ENCODE peak calls at places on chromosomes 7 and 10, in eight cellular contexts. One of them, this sample, is unnamed.
A peak's percentile ranks its signal among the peaks of the same experiment; 100 is the strongest.

GRCh38 chr7:98360221-98361124 is 40.4 kb downstream of the BAIAP2L1 start:
- DNase-seq in Calu3: peak; percentile 21
- DNase-seq in OCI-LY7: no peak
- DNase-seq in WTC11: peak; percentile 36
- DNase-seq in Peyer's patch: peak; percentile 80
- DNase-seq in lower lobe of right lung: peak; percentile 73
- DNase-seq in right atrium auricular region: no peak
- DNase-seq in BE2C: no peak
- DNase-seq in this sample: no peak

GRCh38 chr10:93437946-93438795 is 44.0 kb downstream of the MYOF start:
- DNase-seq in OCI-LY7: no peak
- DNase-seq in Calu3: no peak
- DNase-seq in WTC11: no peak
- DNase-seq in Peyer's patch: no peak
- DNase-seq in right atrium auricular region: no peak
- DNase-seq in lower lobe of right lung: no peak
- DNase-seq in BE2C: no peak
- DNase-seq in this sample: no peak

GRCh38 chr7:100888988-100889760 is at the start of gene UFSP1:
- DNase-seq in WTC11: no peak
- DNase-seq in right atrium auricular region: no peak
- DNase-seq in lower lobe of right lung: no peak
- DNase-seq in Peyer's patch: no peak
- DNase-seq in OCI-LY7: no peak
- DNase-seq in BE2C: no peak
- DNase-seq in Calu3: no peak
- DNase-seq in this sample: no peak

GRCh38 chr10:129049501-129049900 is 417.5 kb upstream of the MGMT start:
- DNase-seq in WTC11: no peak
- DNase-seq in Peyer's patch: no peak
- DNase-seq in Calu3: no peak
- DNase-seq in right atrium auricular region: no peak
- DNase-seq in OCI-LY7: no peak
- DNase-seq in BE2C: no peak
- DNase-seq in lower lobe of right lung: no peak
- DNase-seq in this sample: no peak

GRCh38 chr10:29998142-29998808 is 61.1 kb downstream of the JCAD start:
- DNase-seq in Peyer's patch: peak; percentile 87
- DNase-seq in lower lobe of right lung: peak; percentile 75
- DNase-seq in Calu3: peak; percentile 84
- DNase-seq in WTC11: peak; percentile 81
- DNase-seq in BE2C: peak; percentile 72
- DNase-seq in OCI-LY7: peak; percentile 71
- DNase-seq in right atrium auricular region: peak; percentile 84
- DNase-seq in this sample: peak; percentile 88

GRCh38 chr7:135801045-135801693 is 52.6 kb upstream of the FAM180A start:
- DNase-seq in lower lobe of right lung: no peak
- DNase-seq in OCI-LY7: peak; percentile 81
- DNase-seq in WTC11: no peak
- DNase-seq in right atrium auricular region: peak; percentile 18
- DNase-seq in BE2C: peak; percentile 62
- DNase-seq in Calu3: peak; percentile 42
- DNase-seq in Peyer's patch: no peak
- DNase-seq in this sample: no peak

GRCh38 chr10:68562666-68563522 is 2.8 kb downstream of the TET1 start:
- DNase-seq in right atrium auricular region: no peak
- DNase-seq in OCI-LY7: peak; percentile 69
- DNase-seq in WTC11: peak; percentile 21
- DNase-seq in BE2C: peak; percentile 33
- DNase-seq in lower lobe of right lung: no peak
- DNase-seq in Peyer's patch: no peak
- DNase-seq in Calu3: no peak
- DNase-seq in this sample: no peak

GRCh38 chr7:95875519-95875918 is 103.2 kb downstream of the DYNC1I1 start:
- DNase-seq in BE2C: no peak
- DNase-seq in WTC11: no peak
- DNase-seq in lower lobe of right lung: no peak
- DNase-seq in Peyer's patch: no peak
- DNase-seq in Calu3: no peak
- DNase-seq in OCI-LY7: no peak
- DNase-seq in right atrium auricular region: no peak
- DNase-seq in this sample: no peak

GRCh38 chr10:96719850-96720421 is 378 bp downstream of the PIK3AP1 start:
- DNase-seq in Calu3: peak; percentile 86
- DNase-seq in Peyer's patch: peak; percentile 93
- DNase-seq in BE2C: peak; percentile 19
- DNase-seq in OCI-LY7: peak; percentile 94
- DNase-seq in WTC11: peak; percentile 84
- DNase-seq in right atrium auricular region: no peak
- DNase-seq in lower lobe of right lung: peak; percentile 86
- DNase-seq in this sample: no peak

GRCh38 chr10:98608417-98608816 is 161.7 kb upstream of the HPS1 start:
- DNase-seq in Peyer's patch: no peak
- DNase-seq in Calu3: no peak
- DNase-seq in right atrium auricular region: no peak
- DNase-seq in BE2C: no peak
- DNase-seq in WTC11: peak; percentile 19
- DNase-seq in OCI-LY7: no peak
- DNase-seq in lower lobe of right lung: no peak
- DNase-seq in this sample: no peak

GRCh38 chr7:152341039-152341913 is 94.5 kb downstream of the KMT2C start:
- DNase-seq in BE2C: peak; percentile 45
- DNase-seq in right atrium auricular region: no peak
- DNase-seq in OCI-LY7: peak; percentile 86
- DNase-seq in Peyer's patch: peak; percentile 51
- DNase-seq in WTC11: no peak
- DNase-seq in lower lobe of right lung: no peak
- DNase-seq in Calu3: peak; percentile 32
- DNase-seq in this sample: no peak

GRCh38 chr7:28433604-28434254 is 21.4 kb downstream of the CREB5 start:
- DNase-seq in OCI-LY7: no peak
- DNase-seq in WTC11: peak; percentile 46
- DNase-seq in Calu3: peak; percentile 42
- DNase-seq in BE2C: peak; percentile 84
- DNase-seq in right atrium auricular region: no peak
- DNase-seq in Peyer's patch: no peak
- DNase-seq in lower lobe of right lung: no peak
- DNase-seq in this sample: no peak

GRCh38 chr7:14891289-14891688 is 11.3 kb downstream of the DGKB start:
- DNase-seq in right atrium auricular region: no peak
- DNase-seq in WTC11: no peak
- DNase-seq in OCI-LY7: no peak
- DNase-seq in lower lobe of right lung: no peak
- DNase-seq in Peyer's patch: no peak
- DNase-seq in Calu3: no peak
- DNase-seq in BE2C: no peak
- DNase-seq in this sample: no peak

GRCh38 chr10:114634607-114634974 is 23.5 kb downstream of the ABLIM1 start:
- DNase-seq in lower lobe of right lung: peak; percentile 74
- DNase-seq in BE2C: no peak
- DNase-seq in OCI-LY7: no peak
- DNase-seq in Peyer's patch: peak; percentile 59
- DNase-seq in WTC11: no peak
- DNase-seq in Calu3: peak; percentile 47
- DNase-seq in right atrium auricular region: peak; percentile 95
- DNase-seq in this sample: peak; percentile 90

GRCh38 chr10:75398238-75398629 is 3.3 kb downstream of the ZNF503 start:
- DNase-seq in OCI-LY7: no peak
- DNase-seq in BE2C: no peak
- DNase-seq in WTC11: no peak
- DNase-seq in right atrium auricular region: no peak
- DNase-seq in lower lobe of right lung: no peak
- DNase-seq in Peyer's patch: no peak
- DNase-seq in Calu3: no peak
- DNase-seq in this sample: no peak

GRCh38 chr10:75398630-75399460 is 2.7 kb downstream of the ZNF503 start:
- DNase-seq in lower lobe of right lung: peak; percentile 59
- DNase-seq in right atrium auricular region: no peak
- DNase-seq in WTC11: peak; percentile 57
- DNase-seq in Peyer's patch: peak; percentile 48
- DNase-seq in OCI-LY7: no peak
- DNase-seq in BE2C: no peak
- DNase-seq in Calu3: no peak
- DNase-seq in this sample: no peak

GRCh38 chr10:75400769-75401568 is 595 bp downstream of the ZNF503 start:
- DNase-seq in OCI-LY7: no peak
- DNase-seq in Peyer's patch: peak; percentile 70
- DNase-seq in right atrium auricular region: peak; percentile 65
- DNase-seq in BE2C: peak; percentile 70
- DNase-seq in lower lobe of right lung: peak; percentile 78
- DNase-seq in Calu3: peak; percentile 70
- DNase-seq in WTC11: peak; percentile 59
- DNase-seq in this sample: peak; percentile 88

GRCh38 chr10:75400163-75400768 is 1.3 kb downstream of the ZNF503 start:
- DNase-seq in lower lobe of right lung: peak; percentile 68
- DNase-seq in OCI-LY7: no peak
- DNase-seq in Peyer's patch: no peak
- DNase-seq in Calu3: no peak
- DNase-seq in BE2C: no peak
- DNase-seq in right atrium auricular region: peak; percentile 64
- DNase-seq in WTC11: no peak
- DNase-seq in this sample: no peak

DNA sequence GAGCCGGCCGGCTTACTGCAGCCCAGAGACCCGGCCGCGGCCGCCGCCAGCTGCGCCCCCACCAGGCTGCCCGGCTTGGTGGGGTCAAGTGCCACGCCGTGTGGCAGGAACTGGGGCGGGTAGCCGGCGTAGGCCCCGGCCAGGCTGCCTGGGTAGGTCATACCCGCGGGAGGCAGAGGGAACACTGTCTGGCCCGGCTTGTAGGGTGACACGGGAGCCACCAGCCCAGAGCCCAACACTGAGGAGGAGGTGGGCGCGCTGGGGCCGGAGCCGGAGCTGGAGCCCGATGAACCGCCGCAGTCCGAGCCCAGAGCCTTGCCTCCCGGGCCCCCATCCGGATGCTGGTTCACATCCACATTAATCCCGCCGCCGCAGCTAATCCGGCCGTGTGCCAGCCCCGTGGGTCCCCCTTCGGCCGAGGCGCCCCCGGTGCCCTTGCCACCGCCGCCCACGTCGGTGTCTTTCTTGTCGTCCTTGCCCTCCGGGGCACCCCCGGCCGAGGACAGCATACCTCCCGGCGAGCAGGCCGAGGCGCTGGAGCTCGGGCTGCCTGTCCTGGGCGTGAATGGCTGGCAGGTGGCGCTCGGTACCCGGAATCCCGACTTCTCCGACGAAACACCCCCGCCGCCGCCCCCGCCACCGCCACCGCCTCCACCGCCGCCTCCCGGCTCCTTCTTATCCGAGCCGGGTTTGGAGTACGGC is 2.0 kb downstream of the ZNF503 start:
- DNase-seq in lower lobe of right lung: peak; percentile 87
- DNase-seq in right atrium auricular region: peak; percentile 88
- DNase-seq in WTC11: peak; percentile 81
- DNase-seq in Peyer's patch: peak; percentile 89
- DNase-seq in Calu3: peak; percentile 92
- DNase-seq in BE2C: peak; percentile 82
- DNase-seq in OCI-LY7: no peak
- DNase-seq in this sample: peak; percentile 89
- TF ChIP-seq CTCF in lower lobe of right lung: peak; percentile 68
- TF ChIP-seq CTCF in right atrium auricular region: peak; percentile 87
- TF ChIP-seq CTCF in WTC11: no peak
- TF ChIP-seq CTCF in Peyer's patch: peak; percentile 42
- TF ChIP-seq CTCF in Calu3: peak; percentile 73
- TF ChIP-seq CTCF in BE2C: peak; percentile 47
- TF ChIP-seq CTCF in OCI-LY7: no peak
- TF ChIP-seq CTCF in this sample: peak; percentile 73

DNA sequence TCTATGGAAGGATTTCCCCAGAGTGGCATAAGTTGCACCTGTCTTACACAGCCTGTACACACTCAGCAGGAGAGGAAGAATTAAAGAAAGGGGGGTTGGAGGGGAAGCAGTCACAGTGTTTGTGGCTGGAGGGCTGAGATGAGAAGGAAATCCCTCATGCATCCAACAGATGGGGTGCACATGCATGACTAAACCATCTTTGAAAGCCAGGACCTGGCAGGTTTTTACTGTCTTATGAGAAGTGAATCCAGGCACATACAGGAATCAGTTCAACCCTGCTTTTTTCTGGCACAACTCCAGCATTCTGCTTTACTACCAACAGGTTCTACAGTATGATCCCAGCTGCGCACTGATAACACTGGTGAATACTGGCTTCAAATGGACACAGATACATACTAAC is 107.7 kb downstream of the CACNA2D1 start:
- DNase-seq in Peyer's patch: no peak
- DNase-seq in BE2C: peak; percentile 93
- DNase-seq in lower lobe of right lung: no peak
- DNase-seq in OCI-LY7: no peak
- DNase-seq in Calu3: no peak
- DNase-seq in WTC11: no peak
- DNase-seq in right atrium auricular region: no peak
- DNase-seq in this sample: no peak
- TF ChIP-seq CTCF in Peyer's patch: no peak
- TF ChIP-seq CTCF in BE2C: peak; percentile 33
- TF ChIP-seq CTCF in lower lobe of right lung: no peak
- TF ChIP-seq CTCF in OCI-LY7: no peak
- TF ChIP-seq CTCF in Calu3: no peak
- TF ChIP-seq CTCF in WTC11: no peak
- TF ChIP-seq CTCF in right atrium auricular region: no peak
- TF ChIP-seq CTCF in this sample: no peak

DNA sequence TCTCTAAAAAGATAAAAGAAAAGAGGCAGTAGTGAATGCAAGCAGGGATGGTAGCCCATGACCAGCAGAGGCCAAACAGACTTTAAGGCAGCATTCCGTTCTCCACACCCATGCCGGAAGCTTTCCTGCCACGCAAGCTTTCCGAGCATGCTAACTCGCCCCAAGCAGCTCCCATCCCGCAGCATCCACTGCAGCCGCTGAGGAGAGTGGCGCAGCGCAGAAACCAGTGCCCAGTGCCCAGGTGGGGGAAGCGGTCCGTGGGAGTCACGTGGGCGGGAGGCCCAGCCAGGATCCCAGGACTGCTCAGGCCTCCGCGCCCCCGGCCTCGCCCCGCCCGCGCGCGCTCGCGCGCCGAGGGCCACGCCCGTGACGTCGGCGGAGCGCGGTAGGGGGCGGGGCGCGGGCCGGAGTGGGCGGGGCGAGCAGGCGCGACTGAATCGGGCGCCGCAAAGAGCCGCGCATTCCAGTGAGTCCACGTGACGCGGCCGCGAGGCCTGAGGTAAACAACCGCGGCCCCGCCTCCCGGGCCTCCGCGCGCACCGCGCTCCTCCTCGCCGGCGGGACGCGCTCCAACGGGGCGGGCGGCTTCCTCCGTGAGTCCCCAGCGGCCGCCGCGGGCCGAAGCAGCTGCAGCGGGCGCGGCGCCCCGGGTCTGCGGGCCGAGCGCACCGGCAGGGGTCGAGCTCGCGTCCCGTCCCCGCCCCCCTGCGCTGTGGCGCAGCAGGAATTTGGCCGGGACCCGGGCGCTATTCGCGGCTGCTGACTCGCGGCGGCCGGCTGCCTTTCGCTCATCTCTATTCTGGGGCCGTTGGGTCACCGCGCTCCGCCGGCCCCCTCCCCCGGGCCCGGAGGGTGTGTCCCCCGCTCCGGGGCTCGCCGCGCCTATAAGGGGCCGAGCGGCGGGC is at the start of gene OTUD1:
- DNase-seq in Calu3: peak; percentile 96
- DNase-seq in Peyer's patch: peak; percentile 98
- DNase-seq in right atrium auricular region: peak; percentile 96
- DNase-seq in BE2C: peak; percentile 88
- DNase-seq in lower lobe of right lung: peak; percentile 99
- DNase-seq in WTC11: peak; percentile 88
- DNase-seq in OCI-LY7: peak; percentile 96
- DNase-seq in this sample: peak; percentile 98
- TF ChIP-seq CTCF in Calu3: peak; percentile 17
- TF ChIP-seq CTCF in Peyer's patch: peak; percentile 36
- TF ChIP-seq CTCF in right atrium auricular region: peak; percentile 35
- TF ChIP-seq CTCF in BE2C: no peak
- TF ChIP-seq CTCF in lower lobe of right lung: peak; percentile 16
- TF ChIP-seq CTCF in WTC11: no peak
- TF ChIP-seq CTCF in OCI-LY7: no peak
- TF ChIP-seq CTCF in this sample: no peak

GRCh38 chr7:117949232-117949631 is 76.0 kb upstream of the CTTNBP2 start:
- DNase-seq in lower lobe of right lung: no peak
- DNase-seq in WTC11: no peak
- DNase-seq in Peyer's patch: no peak
- DNase-seq in Calu3: peak; percentile 45
- DNase-seq in OCI-LY7: no peak
- DNase-seq in BE2C: no peak
- DNase-seq in right atrium auricular region: no peak
- DNase-seq in this sample: no peak
- TF ChIP-seq CTCF in lower lobe of right lung: no peak
- TF ChIP-seq CTCF in WTC11: no peak
- TF ChIP-seq CTCF in Peyer's patch: no peak
- TF ChIP-seq CTCF in Calu3: peak; percentile 31
- TF ChIP-seq CTCF in OCI-LY7: peak; percentile 11
- TF ChIP-seq CTCF in BE2C: peak; percentile 2
- TF ChIP-seq CTCF in right atrium auricular region: no peak
- TF ChIP-seq CTCF in this sample: peak; percentile 20

This sample was measured in osteocyte.